ENCODE peak calls at places on chromosomes 4 and X, in five cellular contexts. P is HCT116, L is GM12878, J is SK-N-SH, R is K562. O is an unnamed sample.

GRCh38 chrX:97367149-97367548 is 483.4 kb downstream of the RPA4 start:
- DNase-seq in P (no peak), L (no peak), R (no peak), J (no peak), O (no peak)

GRCh38 chrX:1493317-1493856 is 40.7 kb upstream of the ASMTL start:
- DNase-seq in R (no peak), P (no peak), L (no peak), J (no peak), O (no peak)

GRCh38 chrX:37350034-37350365 is 836 bp downstream of the PRRG1 start:
- DNase-seq in J (peak), R (no peak), P (no peak), L (no peak), O (no peak)

GRCh38 chr4:26020083-26020668 is 106.2 kb downstream of the SMIM20 start:
- DNase-seq in P (no peak), L (no peak), J (no peak), R (no peak), O (no peak)

GRCh38 chr4:81195475-81195874 is 19.5 kb downstream of the PRKG2 start:
- DNase-seq in J (no peak), L (no peak), R (no peak), P (no peak), O (no peak)

GRCh38 chr4:72326692-72327632 is 242.1 kb downstream of the ADAMTS3 start:
- DNase-seq in J (peak), R (no peak), P (peak), L (no peak), O (no peak)

GRCh38 chr4:13970349-13970748 is 342.8 kb upstream of the BOD1L1 start:
- DNase-seq in J (no peak), L (no peak), P (no peak), R (no peak), O (no peak)

GRCh38 chrX:100070334-100070849 is 339.7 kb downstream of the PCDH19 start:
- DNase-seq in R (no peak), J (no peak), L (no peak), P (no peak), O (no peak)

GRCh38 chr4:79247695-79248394 is 78.0 kb downstream of the NAA11 start:
- DNase-seq in R (no peak), P (no peak), J (no peak), L (no peak), O (no peak)

GRCh38 chr4:15694431-15694830 is 8.4 kb upstream of the BST1 start:
- DNase-seq in J (no peak), L (no peak), P (no peak), R (no peak), O (no peak)

GRCh38 chr4:64857815-64858214 is 448.6 kb upstream of the TECRL start:
- DNase-seq in P (no peak), L (no peak), J (no peak), R (no peak), O (no peak)

GRCh38 chr4:83389037-83389755 is 54.5 kb upstream of the HPSE start:
- DNase-seq in L (no peak), J (no peak), R (no peak), P (no peak), O (no peak)

GRCh38 chr4:45438047-45438446 is 685.8 kb downstream of the GABRG1 start:
- DNase-seq in R (no peak), P (no peak), L (no peak), J (no peak), O (no peak)

GRCh38 chr4:53055274-53055673 is 193.2 kb downstream of the RASL11B start:
- DNase-seq in R (no peak), L (no peak), P (no peak), J (peak), O (peak)

GRCh38 chr4:53055716-53056413 is 193.7 kb downstream of the RASL11B start:
- DNase-seq in R (no peak), P (no peak), J (no peak), L (no peak), O (no peak)

GRCh38 chr4:53044651-53044960 is 182.5 kb downstream of the RASL11B start:
- DNase-seq in P (no peak), L (no peak), R (no peak), J (no peak), O (no peak)

GRCh38 chr4:53049528-53049927 is 187.4 kb downstream of the RASL11B start:
- DNase-seq in R (no peak), J (peak), P (no peak), L (no peak), O (no peak)

DNA sequence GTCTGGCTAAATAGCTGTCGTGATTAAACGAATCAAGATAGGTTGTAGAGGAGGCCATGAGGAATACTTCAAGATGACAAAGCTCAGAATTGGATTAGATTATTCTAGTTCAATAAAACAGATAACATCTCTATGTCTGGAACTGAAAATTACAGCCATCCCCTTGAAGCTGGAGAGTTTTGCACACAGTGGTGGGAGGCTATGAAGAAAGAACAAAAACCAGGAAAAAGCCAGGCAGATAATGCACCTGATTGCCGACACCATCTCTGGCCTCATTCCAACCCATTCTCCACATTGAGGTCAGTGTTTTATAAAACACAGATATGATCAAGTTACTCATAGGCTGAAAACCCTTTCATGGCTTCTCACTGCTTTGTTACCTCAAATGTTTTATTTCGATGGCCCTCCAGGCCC is 188.3 kb downstream of the RASL11B start:
- DNase-seq in L (no peak), J (peak), P (no peak), R (no peak), O (no peak)
- TF ChIP-seq POLR2AphosphoS5 in L (no peak), J (peak), P (no peak), R (no peak), O (no peak)

GRCh38 chr4:76799718-76800117 is 98.2 kb downstream of the SOWAHB start:
- DNase-seq in J (no peak), P (no peak), R (no peak), L (no peak), O (no peak)
- H3K9ac ChIP-seq in J (no peak), P (no peak), R (no peak), L (no peak), O (no peak)

GRCh38 chr4:87875187-87875586 is 42.4 kb downstream of the MEPE start:
- DNase-seq in P (no peak), L (no peak), R (no peak), J (no peak), O (no peak)

GRCh38 chr4:87882321-87882720 is 49.6 kb downstream of the MEPE start:
- DNase-seq in J (no peak), R (no peak), P (no peak), L (no peak), O (no peak)

GRCh38 chr4:87884976-87885574 is 52.3 kb downstream of the MEPE start:
- DNase-seq in J (peak), L (no peak), P (no peak), R (no peak), O (no peak)

GRCh38 chr4:87882861-87883260 is 50.1 kb downstream of the MEPE start:
- DNase-seq in L (no peak), R (no peak), J (no peak), P (no peak), O (no peak)

GRCh38 chr4:87880106-87880505 is 47.3 kb downstream of the MEPE start:
- DNase-seq in L (no peak), R (no peak), J (no peak), P (no peak), O (no peak)
- TF ChIP-seq POLR2AphosphoS5 in L (no peak), R (no peak), J (no peak), P (no peak), O (no peak)

GRCh38 chr4:171432536-171432935 is 380.7 kb upstream of the GALNTL6 start:
- DNase-seq in J (no peak), R (no peak), P (no peak), L (no peak), O (no peak)

GRCh38 chr4:171430495-171430894 is 382.7 kb upstream of the GALNTL6 start:
- DNase-seq in J (no peak), P (no peak), R (no peak), L (no peak), O (no peak)

DNA sequence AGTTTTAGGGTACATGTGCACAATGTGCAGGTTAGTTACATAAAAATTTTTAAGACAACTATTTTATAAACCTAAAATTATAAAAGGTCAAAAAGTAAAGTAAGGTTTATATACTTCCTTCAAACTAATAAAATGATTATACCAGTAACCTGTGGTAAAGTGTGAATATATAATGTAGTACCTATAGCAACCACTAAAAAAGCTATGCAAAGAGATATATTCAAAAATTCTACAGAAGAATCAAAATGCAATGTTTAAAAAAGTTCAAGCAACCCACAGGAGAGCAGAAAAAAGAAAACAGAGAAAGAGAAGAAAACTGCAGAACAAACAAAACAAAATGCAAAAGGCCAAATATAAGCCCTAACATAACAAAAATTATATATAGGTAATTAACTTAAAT is 379.5 kb upstream of the GALNTL6 start:
- DNase-seq in J (no peak), P (no peak), R (no peak), L (no peak), O (no peak)
- H3K9ac ChIP-seq in J (no peak), P (no peak), R (no peak), L (no peak), O (no peak)

DNA sequence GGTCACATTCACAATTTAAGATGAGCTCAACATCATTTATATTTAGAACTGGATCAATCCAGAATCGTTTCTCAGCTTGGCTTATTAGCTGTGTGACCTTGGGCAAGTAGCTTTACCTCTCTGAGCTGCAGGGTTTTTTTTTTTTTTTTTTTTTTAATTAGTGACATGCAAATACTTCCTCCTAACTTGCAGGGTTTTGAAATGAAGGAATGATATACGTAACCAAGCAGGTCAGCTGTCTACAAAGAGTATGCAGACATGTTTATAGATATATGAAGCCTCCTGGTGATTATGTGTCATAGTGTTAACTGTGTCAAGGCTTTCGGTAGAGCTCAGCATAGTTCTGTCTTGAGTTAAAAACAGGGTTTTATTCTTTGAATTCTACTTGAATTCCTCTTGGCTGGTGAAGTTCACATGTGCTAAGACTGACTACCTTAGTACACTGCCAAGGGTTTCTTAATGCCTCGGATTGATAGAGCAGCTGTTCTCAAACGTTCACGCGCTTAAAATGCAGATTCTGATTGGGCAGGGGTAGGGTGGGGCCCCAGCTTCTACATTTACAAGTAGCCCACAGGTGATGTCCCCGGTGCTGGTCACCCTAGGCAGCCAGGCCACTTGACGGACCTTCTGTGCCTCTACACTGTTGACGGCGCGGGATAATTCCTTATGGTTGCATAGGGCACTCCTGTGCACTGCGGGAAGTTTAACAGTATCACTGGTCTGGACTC is 645 bp upstream of the STS start:
- DNase-seq in P (no peak), J (no peak), R (peak), L (no peak), O (no peak)
- TF ChIP-seq POLR2AphosphoS5 in P (no peak), J (no peak), R (no peak), L (no peak), O (no peak)

GRCh38 chrX:11499076-11500044 is 166.4 kb downstream of the ARHGAP6 start:
- DNase-seq in L (no peak), P (no peak), R (no peak), J (no peak), O (no peak)
- H3K9ac ChIP-seq in L (no peak), P (no peak), R (no peak), J (no peak), O (no peak)

O was measured in SK-N-MC.